ENCODE peak calls at places on chromosomes 2 and 18, in seven cellular contexts. M is lung microvascular endothelial cell; P is EL; X is kidney glomerular epithelial cell; H is GM04504; D is activated CD8-positive, alpha-beta memory T cell treated with anti-CD3 and anti-CD28 coated beads for 24 hours; R is astrocyte of the hippocampus. L is an unnamed sample.
A peak's percentile ranks its signal among the peaks of the same experiment; 100 is the strongest.

GRCh38 chr18:74976331-74976909 is 232.5 kb downstream of the PTGR3 start:
- DNase-seq in M (peak; percentile 38), P (no peak), X (no peak), H (no peak), D (no peak), R (no peak), L (no peak)

GRCh38 chr2:9949239-9949991 is 2.1 kb upstream of the GRHL1 start:
- DNase-seq in M (no peak), P (no peak), X (no peak), H (no peak), D (no peak), R (no peak), L (no peak)

GRCh38 chr2:23492941-23493340 is 108.0 kb downstream of the KLHL29 start:
- DNase-seq in M (no peak), P (no peak), X (no peak), H (no peak), D (no peak), R (no peak), L (no peak)

GRCh38 chr2:176677746-176678145 is 408.5 kb downstream of the MTX2 start:
- DNase-seq in M (no peak), P (no peak), X (no peak), H (no peak), D (no peak), R (no peak), L (no peak)

GRCh38 chr2:47264183-47264582 is 109.1 kb upstream of the STPG4 start:
- DNase-seq in M (no peak), P (no peak), X (no peak), H (no peak), D (no peak), R (no peak), L (no peak)

GRCh38 chr2:240778426-240778825 is 41.6 kb downstream of the KIF1A start:
- DNase-seq in M (no peak), P (no peak), X (no peak), H (no peak), D (no peak), R (no peak), L (no peak)

GRCh38 chr2:18398833-18399232 is 161.6 kb downstream of the RDH14 start:
- DNase-seq in M (no peak), P (no peak), X (no peak), H (peak; percentile 47), D (no peak), R (no peak), L (no peak)

GRCh38 chr2:241759091-241759807 is 17.4 kb upstream of the GAL3ST2 start:
- DNase-seq in M (no peak), P (no peak), X (no peak), H (no peak), D (no peak), R (no peak), L (no peak)

GRCh38 chr18:49704334-49704733 is 109.0 kb downstream of the ACAA2 start:
- DNase-seq in M (no peak), P (no peak), X (no peak), H (no peak), D (no peak), R (peak; percentile 44), L (no peak)

GRCh38 chr18:36572135-36572856 is 256.5 kb downstream of the TPGS2 start:
- DNase-seq in M (peak; percentile 54), P (peak; percentile 59), X (peak; percentile 75), H (no peak), D (no peak), R (peak; percentile 84), L (peak; percentile 51)

GRCh38 chr2:196322963-196323810 is 151.8 kb upstream of the STK17B start:
- DNase-seq in M (no peak), P (peak; percentile 71), X (no peak), H (no peak), D (no peak), R (peak; percentile 35), L (no peak)

GRCh38 chr2:38775921-38776225 is 2.1 kb upstream of the GEMIN6 start:
- DNase-seq in M (no peak), P (no peak), X (no peak), H (no peak), D (no peak), R (no peak), L (no peak)

GRCh38 chr18:39660141-39660540 is 2094.5 kb upstream of the CELF4 start:
- DNase-seq in M (no peak), P (peak; percentile 47), X (no peak), H (no peak), D (no peak), R (peak; percentile 14), L (no peak)

GRCh38 chr18:6601241-6601640 is 128.3 kb upstream of the ARHGAP28 start:
- DNase-seq in M (no peak), P (peak; percentile 40), X (no peak), H (no peak), D (no peak), R (no peak), L (no peak)

GRCh38 chr2:81194581-81194980 is 890.0 kb upstream of the LRRTM1 start:
- DNase-seq in M (no peak), P (no peak), X (no peak), H (no peak), D (no peak), R (no peak), L (no peak)

GRCh38 chr2:170917219-170917851 is 11.7 kb upstream of the GORASP2 start:
- DNase-seq in M (no peak), P (no peak), X (no peak), H (no peak), D (no peak), R (no peak), L (no peak)

GRCh38 chr2:174023591-174024523 is 58.7 kb upstream of the SP3 start:
- DNase-seq in M (no peak), P (peak; percentile 83), X (no peak), H (peak; percentile 82), D (no peak), R (peak; percentile 74), L (peak; percentile 81)

GRCh38 chr18:12079504-12080237 is 14.0 kb upstream of the ANKRD62 start:
- DNase-seq in M (peak; percentile 57), P (peak; percentile 49), X (peak; percentile 71), H (no peak), D (no peak), R (peak; percentile 94), L (peak; percentile 48)

GRCh38 chr2:85698184-85698879 is 4.2 kb downstream of the GNLY start:
- DNase-seq in M (no peak), P (no peak), X (no peak), H (no peak), D (peak; percentile 51), R (no peak), L (no peak)